ENCODE peak calls at places on chromosomes 5 and 9, in eight cellular contexts. One of them, this sample, is unnamed.
A peak's percentile ranks its signal among the peaks of the same experiment; 100 is the strongest.

GRCh38 chr9:35645736-35646582 is 4.8 kb downstream of the SIT1 start:
- DNase-seq in neural progenitor cell: peak; percentile 73
- DNase-seq in mesendoderm: peak; percentile 92
- DNase-seq in GM23248: peak; percentile 54
- DNase-seq in hepatocyte: peak; percentile 83
- DNase-seq in fibroblast of lung: no peak
- DNase-seq in keratinocyte: no peak
- DNase-seq in H9: peak; percentile 82
- DNase-seq in this sample: peak; percentile 43

GRCh38 chr5:937151-937924 is 44.7 kb downstream of the TRIP13 start:
- DNase-seq in hepatocyte: no peak
- DNase-seq in mesendoderm: no peak
- DNase-seq in H9: no peak
- DNase-seq in GM23248: no peak
- DNase-seq in keratinocyte: no peak
- DNase-seq in neural progenitor cell: no peak
- DNase-seq in fibroblast of lung: no peak
- DNase-seq in this sample: no peak

GRCh38 chr5:175698401-175699115 is 40.7 kb downstream of the HRH2 start:
- DNase-seq in GM23248: no peak
- DNase-seq in neural progenitor cell: no peak
- DNase-seq in keratinocyte: no peak
- DNase-seq in fibroblast of lung: no peak
- DNase-seq in H9: no peak
- DNase-seq in mesendoderm: no peak
- DNase-seq in hepatocyte: no peak
- DNase-seq in this sample: no peak

GRCh38 chr5:112350626-112351025 is 68.5 kb downstream of the EPB41L4A start:
- DNase-seq in keratinocyte: no peak
- DNase-seq in mesendoderm: no peak
- DNase-seq in neural progenitor cell: no peak
- DNase-seq in fibroblast of lung: no peak
- DNase-seq in GM23248: no peak
- DNase-seq in H9: no peak
- DNase-seq in hepatocyte: no peak
- DNase-seq in this sample: no peak

GRCh38 chr5:55440188-55440646 is 94.5 kb downstream of the PLPP1 start:
- DNase-seq in fibroblast of lung: no peak
- DNase-seq in mesendoderm: peak; percentile 54
- DNase-seq in keratinocyte: no peak
- DNase-seq in H9: peak; percentile 45
- DNase-seq in neural progenitor cell: peak; percentile 25
- DNase-seq in GM23248: peak; percentile 96
- DNase-seq in hepatocyte: no peak
- DNase-seq in this sample: no peak

GRCh38 chr9:134564431-134565170 is 77.0 kb upstream of the COL5A1 start:
- DNase-seq in H9: no peak
- DNase-seq in hepatocyte: peak; percentile 1
- DNase-seq in keratinocyte: no peak
- DNase-seq in neural progenitor cell: no peak
- DNase-seq in fibroblast of lung: peak; percentile 94
- DNase-seq in mesendoderm: no peak
- DNase-seq in GM23248: peak; percentile 94
- DNase-seq in this sample: no peak

GRCh38 chr5:16579142-16579541 is 37.7 kb downstream of the RETREG1 start:
- DNase-seq in neural progenitor cell: peak; percentile 40
- DNase-seq in fibroblast of lung: no peak
- DNase-seq in hepatocyte: no peak
- DNase-seq in keratinocyte: no peak
- DNase-seq in mesendoderm: no peak
- DNase-seq in GM23248: no peak
- DNase-seq in H9: no peak
- DNase-seq in this sample: no peak

GRCh38 chr9:35910613-35911488 is 1.6 kb downstream of the SPAAR start:
- DNase-seq in H9: no peak
- DNase-seq in hepatocyte: peak; percentile 44
- DNase-seq in GM23248: peak; percentile 68
- DNase-seq in fibroblast of lung: peak; percentile 81
- DNase-seq in neural progenitor cell: peak; percentile 46
- DNase-seq in mesendoderm: peak; percentile 57
- DNase-seq in keratinocyte: no peak
- DNase-seq in this sample: peak; percentile 89

GRCh38 chr9:93028448-93029006 is 30.0 kb upstream of the SUSD3 start:
- DNase-seq in H9: no peak
- DNase-seq in keratinocyte: no peak
- DNase-seq in mesendoderm: no peak
- DNase-seq in hepatocyte: no peak
- DNase-seq in GM23248: no peak
- DNase-seq in neural progenitor cell: no peak
- DNase-seq in fibroblast of lung: no peak
- DNase-seq in this sample: no peak

GRCh38 chr9:4073371-4073770 is 226.5 kb downstream of the GLIS3 start:
- DNase-seq in hepatocyte: no peak
- DNase-seq in GM23248: no peak
- DNase-seq in mesendoderm: peak; percentile 74
- DNase-seq in neural progenitor cell: peak; percentile 38
- DNase-seq in keratinocyte: no peak
- DNase-seq in fibroblast of lung: no peak
- DNase-seq in H9: peak; percentile 76
- DNase-seq in this sample: no peak

DNA sequence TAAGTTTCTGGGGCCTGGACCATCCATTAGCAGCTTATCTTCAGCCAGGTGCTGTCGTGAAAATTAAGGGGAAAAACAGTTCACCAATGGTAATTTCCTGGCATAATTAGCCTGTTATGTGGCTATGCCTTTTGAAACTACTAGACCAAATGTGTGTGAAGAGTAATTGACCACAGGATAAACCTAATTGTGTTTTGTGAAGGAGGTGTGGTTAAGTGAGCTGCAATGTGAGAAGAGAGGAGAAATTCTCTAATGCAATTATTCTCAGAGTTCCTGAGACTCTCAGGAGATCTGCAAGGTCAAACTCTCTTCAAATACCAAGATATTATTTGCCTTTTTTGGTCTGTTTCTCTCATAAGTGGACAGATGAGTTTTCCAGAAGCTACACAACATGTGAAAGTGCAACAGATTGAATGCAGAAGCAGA is 21.2 kb downstream of the F2R start:
- DNase-seq in fibroblast of lung: no peak
- DNase-seq in keratinocyte: no peak
- DNase-seq in mesendoderm: peak; percentile 41
- DNase-seq in neural progenitor cell: no peak
- DNase-seq in hepatocyte: no peak
- DNase-seq in GM23248: no peak
- DNase-seq in H9: no peak
- DNase-seq in this sample: peak; percentile 92
- H3K27ac ChIP-seq in fibroblast of lung: no peak overlapping the region
- H3K27ac ChIP-seq in keratinocyte: no peak overlapping the region
- H3K27ac ChIP-seq in mesendoderm: no peak overlapping the region
- H3K27ac ChIP-seq in neural progenitor cell: no peak overlapping the region
- H3K27ac ChIP-seq in hepatocyte: no peak overlapping the region
- H3K27ac ChIP-seq in GM23248: no peak overlapping the region
- H3K27ac ChIP-seq in H9: no peak overlapping the region
- H3K27ac ChIP-seq in this sample: peak overlapping the region; percentile 97

GRCh38 chr5:172857982-172858381 is 23.9 kb downstream of the ERGIC1 start:
- DNase-seq in keratinocyte: no peak
- DNase-seq in mesendoderm: no peak
- DNase-seq in fibroblast of lung: no peak
- DNase-seq in GM23248: no peak
- DNase-seq in H9: no peak
- DNase-seq in hepatocyte: no peak
- DNase-seq in neural progenitor cell: no peak
- DNase-seq in this sample: no peak

GRCh38 chr5:172860520-172861443 is 26.7 kb downstream of the ERGIC1 start:
- DNase-seq in GM23248: peak; percentile 89
- DNase-seq in hepatocyte: no peak
- DNase-seq in H9: no peak
- DNase-seq in fibroblast of lung: peak; percentile 84
- DNase-seq in keratinocyte: peak; percentile 26
- DNase-seq in neural progenitor cell: no peak
- DNase-seq in mesendoderm: no peak
- DNase-seq in this sample: no peak

GRCh38 chr5:172859966-172860365 is 25.9 kb downstream of the ERGIC1 start:
- DNase-seq in mesendoderm: no peak
- DNase-seq in H9: no peak
- DNase-seq in neural progenitor cell: no peak
- DNase-seq in fibroblast of lung: no peak
- DNase-seq in hepatocyte: no peak
- DNase-seq in keratinocyte: no peak
- DNase-seq in GM23248: no peak
- DNase-seq in this sample: no peak

GRCh38 chr5:172858511-172858989 is 24.5 kb downstream of the ERGIC1 start:
- DNase-seq in GM23248: peak; percentile 88
- DNase-seq in fibroblast of lung: peak; percentile 65
- DNase-seq in neural progenitor cell: no peak
- DNase-seq in H9: no peak
- DNase-seq in hepatocyte: peak; percentile 69
- DNase-seq in keratinocyte: no peak
- DNase-seq in mesendoderm: no peak
- DNase-seq in this sample: no peak

GRCh38 chr5:172858990-172859811 is 25.1 kb downstream of the ERGIC1 start:
- DNase-seq in GM23248: peak; percentile 91
- DNase-seq in H9: no peak
- DNase-seq in keratinocyte: no peak
- DNase-seq in fibroblast of lung: peak; percentile 78
- DNase-seq in mesendoderm: no peak
- DNase-seq in hepatocyte: peak; percentile 74
- DNase-seq in neural progenitor cell: no peak
- DNase-seq in this sample: no peak
- H3K27me3 ChIP-seq in GM23248: no peaks in the 10 kb centered on the region
- H3K27me3 ChIP-seq in H9: no peaks in the 10 kb centered on the region
- H3K27me3 ChIP-seq in keratinocyte: no peaks in the 10 kb centered on the region
- H3K27me3 ChIP-seq in fibroblast of lung: no peaks in the 10 kb centered on the region
- H3K27me3 ChIP-seq in mesendoderm: no peaks in the 10 kb centered on the region
- H3K27me3 ChIP-seq in hepatocyte: no peaks in the 10 kb centered on the region
- H3K27me3 ChIP-seq in neural progenitor cell: no peaks in the 10 kb centered on the region
- H3K27me3 ChIP-seq in this sample: no peaks in the 10 kb centered on the region

DNA sequence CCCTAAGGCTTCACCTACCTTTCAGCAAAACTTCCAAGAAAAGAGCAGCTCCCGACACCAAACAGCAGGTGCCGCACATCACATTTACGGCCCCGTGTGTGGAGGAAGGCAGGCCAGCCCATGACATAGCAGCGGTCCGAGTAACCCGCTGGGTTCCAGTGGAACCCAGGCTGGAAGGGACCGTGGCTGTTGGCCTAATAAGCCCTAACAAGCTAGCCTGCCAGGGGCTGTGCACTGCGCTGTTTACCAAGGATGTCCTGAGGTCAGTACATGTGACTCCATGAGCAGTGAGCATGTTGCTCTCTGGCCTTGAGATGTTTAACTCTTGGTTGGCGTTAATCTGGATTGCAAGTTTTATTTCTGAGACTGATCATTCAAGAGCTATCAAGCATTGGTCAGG is 131.5 kb downstream of the FSTL4 start:
- DNase-seq in fibroblast of lung: no peak
- DNase-seq in keratinocyte: no peak
- DNase-seq in mesendoderm: no peak
- DNase-seq in neural progenitor cell: no peak
- DNase-seq in hepatocyte: no peak
- DNase-seq in H9: no peak
- DNase-seq in GM23248: no peak
- DNase-seq in this sample: no peak
- H3K79me2 ChIP-seq in fibroblast of lung: no peaks in the 10 kb centered on the region
- H3K79me2 ChIP-seq in keratinocyte: no peaks in the 10 kb centered on the region
- H3K79me2 ChIP-seq in mesendoderm: no peaks in the 10 kb centered on the region
- H3K79me2 ChIP-seq in neural progenitor cell: no peaks in the 10 kb centered on the region
- H3K79me2 ChIP-seq in hepatocyte: no peaks in the 10 kb centered on the region
- H3K79me2 ChIP-seq in H9: no peaks in the 10 kb centered on the region
- H3K79me2 ChIP-seq in GM23248: no peaks in the 10 kb centered on the region
- H3K79me2 ChIP-seq in this sample: no peaks in the 10 kb centered on the region

DNA sequence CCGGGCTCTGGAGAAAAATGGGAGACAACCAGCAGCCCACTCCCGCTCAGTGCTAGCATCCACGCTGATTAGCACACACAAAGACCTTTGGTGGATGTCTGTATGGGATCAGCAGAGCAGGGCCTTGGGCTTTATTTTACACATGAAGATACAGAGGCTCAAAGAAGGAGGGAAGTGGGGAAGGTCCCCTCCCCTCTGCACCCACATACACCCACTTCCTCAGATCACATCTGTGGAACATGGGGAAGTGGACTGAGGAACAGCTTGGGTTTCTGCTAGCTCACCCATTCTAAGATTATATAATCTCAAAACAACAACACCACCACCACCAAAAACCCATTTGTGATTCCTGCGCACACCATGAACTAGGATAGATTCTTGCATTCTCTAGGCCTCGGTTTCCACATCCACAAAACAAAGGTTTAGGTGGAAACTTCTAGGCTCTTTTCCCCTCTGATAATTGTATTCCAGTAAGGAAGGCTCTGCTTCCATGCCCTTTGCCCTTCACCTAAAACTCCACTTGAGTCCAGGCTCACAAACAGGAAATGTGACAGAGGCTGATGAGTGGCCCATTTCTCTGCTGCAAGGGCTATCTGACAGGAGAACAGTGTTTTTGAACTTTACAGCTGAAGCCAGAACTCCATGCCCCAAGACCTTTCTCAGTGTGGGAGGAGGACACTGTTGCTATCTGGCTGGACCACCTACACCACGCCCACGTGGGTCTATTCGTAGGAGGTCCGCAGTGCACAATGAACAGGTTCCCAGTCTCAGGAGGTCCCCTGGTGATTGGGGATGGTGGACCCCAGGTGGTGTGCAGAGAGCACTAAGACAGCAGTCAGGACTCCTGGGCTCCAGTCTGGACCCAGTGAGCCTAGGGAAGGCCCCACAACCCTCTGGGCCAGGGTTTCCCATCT is 13.8 kb downstream of the GGTA1 start:
- DNase-seq in H9: no peak
- DNase-seq in keratinocyte: no peak
- DNase-seq in fibroblast of lung: no peak
- DNase-seq in GM23248: no peak
- DNase-seq in mesendoderm: no peak
- DNase-seq in hepatocyte: no peak
- DNase-seq in neural progenitor cell: no peak
- DNase-seq in this sample: no peak
- H3K27ac ChIP-seq in H9: no peak overlapping the region
- H3K27ac ChIP-seq in keratinocyte: no peak overlapping the region
- H3K27ac ChIP-seq in fibroblast of lung: no peak overlapping the region
- H3K27ac ChIP-seq in GM23248: no peak overlapping the region
- H3K27ac ChIP-seq in mesendoderm: no peak overlapping the region
- H3K27ac ChIP-seq in hepatocyte: no peak overlapping the region
- H3K27ac ChIP-seq in neural progenitor cell: no peak overlapping the region
- H3K27ac ChIP-seq in this sample: no peak overlapping the region

This sample was measured in MM.1S.